ENCODE peak calls at places on chromosomes 7 and 10, in seven cellular contexts. One of them, this sample, is unnamed.

GRCh38 chr10:129056734-129057689 is 410.0 kb upstream of the MGMT start:
- DNase-seq in pons: no peak
- DNase-seq in neural crest cell: no peak
- DNase-seq in osteocyte: peak
- DNase-seq in fibroblast of the conjunctiva: no peak
- DNase-seq in astrocyte of the spinal cord: no peak
- DNase-seq in AML-193: no peak
- DNase-seq in this sample: no peak

GRCh38 chr10:86423739-86424138 is 57.1 kb upstream of the GRID1 start:
- DNase-seq in astrocyte of the spinal cord: no peak
- DNase-seq in AML-193: no peak
- DNase-seq in osteocyte: no peak
- DNase-seq in pons: no peak
- DNase-seq in fibroblast of the conjunctiva: no peak
- DNase-seq in neural crest cell: no peak
- DNase-seq in this sample: no peak

GRCh38 chr10:13844651-13845050 is 257.9 kb downstream of the PRPF18 start:
- DNase-seq in AML-193: no peak
- DNase-seq in neural crest cell: no peak
- DNase-seq in osteocyte: no peak
- DNase-seq in pons: no peak
- DNase-seq in astrocyte of the spinal cord: no peak
- DNase-seq in fibroblast of the conjunctiva: no peak
- DNase-seq in this sample: no peak

GRCh38 chr10:85857305-85857704 is 509.3 kb downstream of the GRID1 start:
- DNase-seq in AML-193: no peak
- DNase-seq in astrocyte of the spinal cord: no peak
- DNase-seq in pons: no peak
- DNase-seq in neural crest cell: no peak
- DNase-seq in fibroblast of the conjunctiva: no peak
- DNase-seq in osteocyte: peak
- DNase-seq in this sample: no peak

GRCh38 chr10:3470191-3470590 is 297.6 kb upstream of the PITRM1 start:
- DNase-seq in astrocyte of the spinal cord: no peak
- DNase-seq in AML-193: no peak
- DNase-seq in pons: no peak
- DNase-seq in fibroblast of the conjunctiva: no peak
- DNase-seq in osteocyte: no peak
- DNase-seq in neural crest cell: no peak
- DNase-seq in this sample: no peak

GRCh38 chr7:80453699-80454340 is 58.0 kb downstream of the GNAT3 start:
- DNase-seq in astrocyte of the spinal cord: peak
- DNase-seq in osteocyte: no peak
- DNase-seq in AML-193: peak
- DNase-seq in neural crest cell: no peak
- DNase-seq in fibroblast of the conjunctiva: peak
- DNase-seq in pons: peak
- DNase-seq in this sample: no peak

GRCh38 chr7:142832452-142832851 is 22.4 kb upstream of the EPHB6 start:
- DNase-seq in AML-193: no peak
- DNase-seq in pons: no peak
- DNase-seq in astrocyte of the spinal cord: no peak
- DNase-seq in fibroblast of the conjunctiva: peak
- DNase-seq in neural crest cell: no peak
- DNase-seq in osteocyte: no peak
- DNase-seq in this sample: no peak

GRCh38 chr10:24694086-24694485 is 29.6 kb downstream of the ARHGAP21 start:
- DNase-seq in astrocyte of the spinal cord: no peak
- DNase-seq in neural crest cell: no peak
- DNase-seq in pons: no peak
- DNase-seq in osteocyte: no peak
- DNase-seq in AML-193: no peak
- DNase-seq in fibroblast of the conjunctiva: no peak
- DNase-seq in this sample: no peak

GRCh38 chr7:36017111-36017510 is 135.9 kb upstream of the EEPD1 start:
- DNase-seq in osteocyte: peak
- DNase-seq in pons: no peak
- DNase-seq in fibroblast of the conjunctiva: no peak
- DNase-seq in neural crest cell: no peak
- DNase-seq in AML-193: no peak
- DNase-seq in astrocyte of the spinal cord: no peak
- DNase-seq in this sample: no peak

GRCh38 chr7:18228686-18229085 is 201.0 kb upstream of the PRPS1L1 start:
- DNase-seq in neural crest cell: no peak
- DNase-seq in osteocyte: no peak
- DNase-seq in astrocyte of the spinal cord: no peak
- DNase-seq in AML-193: no peak
- DNase-seq in pons: no peak
- DNase-seq in fibroblast of the conjunctiva: no peak
- DNase-seq in this sample: no peak

GRCh38 chr7:24119852-24120251 is 164.1 kb upstream of the NPY start:
- DNase-seq in fibroblast of the conjunctiva: no peak
- DNase-seq in pons: no peak
- DNase-seq in AML-193: no peak
- DNase-seq in neural crest cell: no peak
- DNase-seq in osteocyte: no peak
- DNase-seq in astrocyte of the spinal cord: no peak
- DNase-seq in this sample: no peak

GRCh38 chr7:110502893-110503465 is 587.9 kb upstream of the LRRN3 start:
- DNase-seq in neural crest cell: no peak
- DNase-seq in astrocyte of the spinal cord: peak
- DNase-seq in pons: no peak
- DNase-seq in fibroblast of the conjunctiva: no peak
- DNase-seq in osteocyte: no peak
- DNase-seq in AML-193: no peak
- DNase-seq in this sample: no peak

GRCh38 chr10:97096327-97097153 is 89.2 kb downstream of the SLIT1 start:
- DNase-seq in pons: no peak
- DNase-seq in astrocyte of the spinal cord: no peak
- DNase-seq in fibroblast of the conjunctiva: no peak
- DNase-seq in neural crest cell: no peak
- DNase-seq in AML-193: no peak
- DNase-seq in osteocyte: no peak
- DNase-seq in this sample: no peak

GRCh38 chr10:42781893-42782445 is 626 bp upstream of the BMS1 start:
- DNase-seq in pons: peak
- DNase-seq in osteocyte: no peak
- DNase-seq in fibroblast of the conjunctiva: peak
- DNase-seq in neural crest cell: no peak
- DNase-seq in astrocyte of the spinal cord: no peak
- DNase-seq in AML-193: no peak
- DNase-seq in this sample: no peak

GRCh38 chr10:58322072-58322834 is 12.6 kb upstream of the UBE2D1 start:
- DNase-seq in AML-193: peak
- DNase-seq in neural crest cell: no peak
- DNase-seq in osteocyte: no peak
- DNase-seq in astrocyte of the spinal cord: peak
- DNase-seq in pons: no peak
- DNase-seq in fibroblast of the conjunctiva: no peak
- DNase-seq in this sample: peak

GRCh38 chr10:98236866-98237265 is 31.1 kb downstream of the LOXL4 start:
- DNase-seq in astrocyte of the spinal cord: no peak
- DNase-seq in AML-193: no peak
- DNase-seq in neural crest cell: no peak
- DNase-seq in pons: no peak
- DNase-seq in fibroblast of the conjunctiva: no peak
- DNase-seq in osteocyte: no peak
- DNase-seq in this sample: no peak

GRCh38 chr10:131928248-131929095 is 27.7 kb downstream of the PPP2R2D start:
- DNase-seq in AML-193: no peak
- DNase-seq in neural crest cell: no peak
- DNase-seq in fibroblast of the conjunctiva: no peak
- DNase-seq in pons: no peak
- DNase-seq in osteocyte: no peak
- DNase-seq in astrocyte of the spinal cord: peak
- DNase-seq in this sample: peak

GRCh38 chr10:90644165-90644564 is 213.7 kb downstream of the HTR7 start:
- DNase-seq in AML-193: no peak
- DNase-seq in astrocyte of the spinal cord: no peak
- DNase-seq in pons: no peak
- DNase-seq in osteocyte: no peak
- DNase-seq in fibroblast of the conjunctiva: no peak
- DNase-seq in neural crest cell: no peak
- DNase-seq in this sample: no peak

GRCh38 chr10:98041352-98042043 is 11.1 kb upstream of the CRTAC1 start:
- DNase-seq in pons: peak
- DNase-seq in AML-193: peak
- DNase-seq in osteocyte: no peak
- DNase-seq in astrocyte of the spinal cord: peak
- DNase-seq in fibroblast of the conjunctiva: peak
- DNase-seq in neural crest cell: peak
- DNase-seq in this sample: no peak

GRCh38 chr7:24700446-24701044 is 56.7 kb downstream of the GSDME start:
- DNase-seq in neural crest cell: no peak
- DNase-seq in astrocyte of the spinal cord: peak
- DNase-seq in fibroblast of the conjunctiva: no peak
- DNase-seq in osteocyte: no peak
- DNase-seq in pons: no peak
- DNase-seq in AML-193: no peak
- DNase-seq in this sample: no peak

GRCh38 chr10:48470115-48470892 is 134.6 kb downstream of the ARHGAP22 start:
- DNase-seq in osteocyte: peak
- DNase-seq in astrocyte of the spinal cord: peak
- DNase-seq in neural crest cell: no peak
- DNase-seq in fibroblast of the conjunctiva: no peak
- DNase-seq in pons: peak
- DNase-seq in AML-193: no peak
- DNase-seq in this sample: no peak

GRCh38 chr10:43202224-43202656 is 64.0 kb downstream of the CSGALNACT2 start:
- DNase-seq in astrocyte of the spinal cord: no peak
- DNase-seq in osteocyte: no peak
- DNase-seq in pons: peak
- DNase-seq in fibroblast of the conjunctiva: no peak
- DNase-seq in neural crest cell: peak
- DNase-seq in AML-193: peak
- DNase-seq in this sample: peak

GRCh38 chr7:140033036-140033435 is 29.7 kb downstream of the PARP12 start:
- DNase-seq in fibroblast of the conjunctiva: no peak
- DNase-seq in osteocyte: peak
- DNase-seq in neural crest cell: no peak
- DNase-seq in AML-193: no peak
- DNase-seq in astrocyte of the spinal cord: peak
- DNase-seq in pons: no peak
- DNase-seq in this sample: no peak

GRCh38 chr10:10489086-10489485 is 528.6 kb upstream of the CELF2 start:
- DNase-seq in osteocyte: no peak
- DNase-seq in AML-193: no peak
- DNase-seq in neural crest cell: no peak
- DNase-seq in fibroblast of the conjunctiva: no peak
- DNase-seq in astrocyte of the spinal cord: no peak
- DNase-seq in pons: no peak
- DNase-seq in this sample: no peak

GRCh38 chr10:1403508-1404230 is 333.7 kb downstream of the ADARB2 start:
- DNase-seq in fibroblast of the conjunctiva: no peak
- DNase-seq in pons: no peak
- DNase-seq in AML-193: no peak
- DNase-seq in neural crest cell: no peak
- DNase-seq in astrocyte of the spinal cord: no peak
- DNase-seq in osteocyte: peak
- DNase-seq in this sample: no peak

GRCh38 chr7:93337047-93337446 is 104.9 kb downstream of the VPS50 start:
- DNase-seq in astrocyte of the spinal cord: no peak
- DNase-seq in osteocyte: no peak
- DNase-seq in AML-193: no peak
- DNase-seq in neural crest cell: no peak
- DNase-seq in fibroblast of the conjunctiva: no peak
- DNase-seq in pons: no peak
- DNase-seq in this sample: no peak

GRCh38 chr10:131838921-131839320 is 61.9 kb upstream of the PPP2R2D start:
- DNase-seq in AML-193: no peak
- DNase-seq in osteocyte: no peak
- DNase-seq in neural crest cell: no peak
- DNase-seq in pons: no peak
- DNase-seq in fibroblast of the conjunctiva: no peak
- DNase-seq in astrocyte of the spinal cord: no peak
- DNase-seq in this sample: no peak

GRCh38 chr7:43112941-43113621 is 634 bp downstream of the HECW1 start:
- DNase-seq in AML-193: no peak
- DNase-seq in pons: no peak
- DNase-seq in osteocyte: peak
- DNase-seq in neural crest cell: peak
- DNase-seq in fibroblast of the conjunctiva: no peak
- DNase-seq in astrocyte of the spinal cord: peak
- DNase-seq in this sample: no peak

GRCh38 chr10:45224219-45224841 is 91.1 kb downstream of the OR13A1 start:
- DNase-seq in neural crest cell: no peak
- DNase-seq in astrocyte of the spinal cord: no peak
- DNase-seq in fibroblast of the conjunctiva: no peak
- DNase-seq in pons: no peak
- DNase-seq in AML-193: no peak
- DNase-seq in osteocyte: no peak
- DNase-seq in this sample: no peak

GRCh38 chr7:3561908-3562307 is 260.9 kb downstream of the SDK1 start:
- DNase-seq in neural crest cell: no peak
- DNase-seq in AML-193: no peak
- DNase-seq in pons: no peak
- DNase-seq in fibroblast of the conjunctiva: no peak
- DNase-seq in astrocyte of the spinal cord: no peak
- DNase-seq in osteocyte: no peak
- DNase-seq in this sample: no peak

GRCh38 chr10:5547934-5548660 is 23.3 kb downstream of the CALML3 start:
- DNase-seq in AML-193: no peak
- DNase-seq in astrocyte of the spinal cord: peak
- DNase-seq in fibroblast of the conjunctiva: no peak
- DNase-seq in neural crest cell: no peak
- DNase-seq in osteocyte: no peak
- DNase-seq in pons: peak
- DNase-seq in this sample: no peak

GRCh38 chr10:29392376-29393021 is 103.6 kb downstream of the LYZL1 start:
- DNase-seq in neural crest cell: peak
- DNase-seq in AML-193: peak
- DNase-seq in astrocyte of the spinal cord: peak
- DNase-seq in pons: peak
- DNase-seq in osteocyte: no peak
- DNase-seq in fibroblast of the conjunctiva: no peak
- DNase-seq in this sample: no peak

GRCh38 chr7:116585392-116585791 is 60.6 kb downstream of the CAV1 start:
- DNase-seq in fibroblast of the conjunctiva: no peak
- DNase-seq in AML-193: no peak
- DNase-seq in neural crest cell: no peak
- DNase-seq in pons: no peak
- DNase-seq in osteocyte: no peak
- DNase-seq in astrocyte of the spinal cord: no peak
- DNase-seq in this sample: no peak

GRCh38 chr7:69213882-69214281 is 384.4 kb upstream of the AUTS2 start:
- DNase-seq in AML-193: no peak
- DNase-seq in pons: no peak
- DNase-seq in neural crest cell: no peak
- DNase-seq in astrocyte of the spinal cord: no peak
- DNase-seq in osteocyte: no peak
- DNase-seq in fibroblast of the conjunctiva: no peak
- DNase-seq in this sample: no peak

GRCh38 chr10:19209319-19209718 is 160.7 kb downstream of the MALRD1 start:
- DNase-seq in fibroblast of the conjunctiva: no peak
- DNase-seq in osteocyte: no peak
- DNase-seq in pons: no peak
- DNase-seq in astrocyte of the spinal cord: no peak
- DNase-seq in AML-193: no peak
- DNase-seq in neural crest cell: no peak
- DNase-seq in this sample: no peak

GRCh38 chr7:81114682-81115081 is 195.8 kb upstream of the SEMA3C start:
- DNase-seq in neural crest cell: no peak
- DNase-seq in astrocyte of the spinal cord: no peak
- DNase-seq in pons: no peak
- DNase-seq in fibroblast of the conjunctiva: no peak
- DNase-seq in AML-193: no peak
- DNase-seq in osteocyte: no peak
- DNase-seq in this sample: no peak

GRCh38 chr7:114504586-114504985 is 90.0 kb downstream of the FOXP2 start:
- DNase-seq in AML-193: no peak
- DNase-seq in osteocyte: no peak
- DNase-seq in neural crest cell: no peak
- DNase-seq in fibroblast of the conjunctiva: no peak
- DNase-seq in astrocyte of the spinal cord: no peak
- DNase-seq in pons: no peak
- DNase-seq in this sample: no peak

This sample was measured in naive B cell.